ENCODE peak calls at places on chromosomes 2 and 18, in nine cellular contexts. Q is bronchial epithelial cell, X is psoas muscle, D is lower lobe of right lung, R is endodermal cell, U is right atrium auricular region, P is IMR-90, I is HFF-Myc, S is kidney epithelial cell. V is an unnamed sample.
A peak's percentile ranks its signal among the peaks of the same experiment; 100 is the strongest.

GRCh38 chr2:16066261-16067036 is 126.1 kb downstream of the MYCN start:
- DNase-seq in S (no peak), X (no peak), D (no peak), P (no peak), I (no peak), Q (no peak), U (no peak), R (no peak), V (no peak)

GRCh38 chr2:1593371-1594205 is 150.7 kb downstream of the PXDN start:
- DNase-seq in S (peak; percentile 74), I (peak; percentile 88), Q (peak; percentile 68), D (peak; percentile 43), R (peak; percentile 79), U (peak; percentile 80), X (peak; percentile 66), P (peak; percentile 89), V (peak; percentile 61)

GRCh38 chr18:7593194-7593819 is 26.2 kb downstream of the PTPRM start:
- DNase-seq in Q (no peak), R (no peak), S (no peak), I (no peak), P (no peak), X (no peak), U (no peak), D (no peak), V (no peak)

GRCh38 chr2:216172493-216172892 is 63.3 kb downstream of the XRCC5 start:
- DNase-seq in U (no peak), I (no peak), Q (no peak), D (no peak), X (no peak), P (no peak), S (no peak), R (no peak), V (no peak)

GRCh38 chr2:68124321-68124720 is 33.4 kb upstream of the PNO1 start:
- DNase-seq in I (no peak), Q (no peak), S (no peak), P (peak; percentile 55), X (no peak), R (no peak), D (no peak), U (no peak), V (no peak)

GRCh38 chr2:97713296-97714083 is at the start of gene ZAP70:
- DNase-seq in D (no peak), P (no peak), X (peak; percentile 35), R (peak; percentile 57), U (no peak), Q (no peak), I (no peak), S (no peak), V (no peak)

GRCh38 chr2:238108423-238109201 is 8.5 kb downstream of the ESPNL start:
- DNase-seq in D (peak; percentile 49), U (no peak), Q (no peak), X (peak; percentile 61), P (no peak), R (peak; percentile 79), S (no peak), I (no peak), V (peak; percentile 2)

GRCh38 chr2:37711308-37711731 is 39.9 kb upstream of the CDC42EP3 start:
- DNase-seq in P (peak; percentile 91), D (peak; percentile 48), U (no peak), I (peak; percentile 84), S (peak; percentile 95), Q (peak; percentile 56), R (peak; percentile 78), X (no peak), V (no peak)

GRCh38 chr2:161416633-161417427 is 733 bp downstream of the TBR1 start:
- DNase-seq in U (no peak), S (no peak), D (no peak), I (no peak), X (peak; percentile 46), Q (no peak), R (peak; percentile 76), P (no peak), V (peak; percentile 58)

DNA sequence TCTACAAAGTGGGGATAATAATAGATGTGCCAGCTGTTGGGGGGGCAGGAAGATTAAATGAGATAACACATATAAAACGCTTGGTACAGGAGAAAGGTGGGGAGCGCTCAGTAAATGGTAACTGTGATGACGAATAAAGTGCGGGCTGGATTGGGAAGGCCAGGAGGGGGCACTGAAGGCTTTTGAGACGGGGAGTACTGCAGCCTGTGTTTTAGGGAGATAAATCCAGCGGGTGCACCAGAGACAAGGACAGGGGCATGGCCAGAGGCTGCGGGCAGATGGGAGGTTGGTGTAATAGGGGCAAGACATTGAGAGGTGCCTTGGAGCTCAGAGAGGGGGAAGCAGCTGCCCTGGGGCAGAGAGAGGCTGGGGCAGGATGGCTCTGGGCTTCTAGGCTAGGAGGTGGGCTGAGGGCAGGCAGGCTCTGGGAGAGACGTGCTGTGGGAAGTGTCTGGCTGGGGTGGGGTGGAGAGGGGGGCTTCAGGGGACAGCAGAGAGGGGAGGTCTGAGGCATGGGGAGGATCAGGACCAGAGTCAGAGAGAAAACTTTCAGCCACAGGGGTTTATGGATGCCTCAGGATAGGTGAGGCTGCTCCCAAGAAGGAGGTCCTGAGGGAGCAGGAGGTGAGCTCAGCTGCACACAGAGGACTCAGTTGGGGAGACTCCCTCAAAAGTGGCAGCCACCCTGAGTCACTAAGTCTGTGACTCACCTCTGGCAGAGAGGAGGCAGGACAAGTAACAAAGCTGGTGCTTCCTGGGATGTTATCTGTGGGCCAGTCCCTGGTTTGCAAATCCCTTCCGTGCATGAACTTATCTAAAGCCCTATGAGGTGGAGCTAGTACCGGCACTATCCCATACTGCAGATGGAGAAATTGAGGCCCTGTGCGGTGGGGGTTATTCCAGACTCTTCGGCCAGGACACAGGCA is 18.9 kb downstream of the TEX44 start:
- DNase-seq in D (no peak), S (peak; percentile 68), X (no peak), P (peak; percentile 84), U (peak; percentile 76), I (no peak), R (peak; percentile 89), Q (peak; percentile 94), V (peak; percentile 55)
- H3K4me3 ChIP-seq in D (no peak overlapping the region), S (no peak overlapping the region), X (no peak overlapping the region), P (no peak overlapping the region), U (no peak overlapping the region), I (no peak overlapping the region), R (no peak overlapping the region), Q (no peak overlapping the region), V (no peak overlapping the region)

DNA sequence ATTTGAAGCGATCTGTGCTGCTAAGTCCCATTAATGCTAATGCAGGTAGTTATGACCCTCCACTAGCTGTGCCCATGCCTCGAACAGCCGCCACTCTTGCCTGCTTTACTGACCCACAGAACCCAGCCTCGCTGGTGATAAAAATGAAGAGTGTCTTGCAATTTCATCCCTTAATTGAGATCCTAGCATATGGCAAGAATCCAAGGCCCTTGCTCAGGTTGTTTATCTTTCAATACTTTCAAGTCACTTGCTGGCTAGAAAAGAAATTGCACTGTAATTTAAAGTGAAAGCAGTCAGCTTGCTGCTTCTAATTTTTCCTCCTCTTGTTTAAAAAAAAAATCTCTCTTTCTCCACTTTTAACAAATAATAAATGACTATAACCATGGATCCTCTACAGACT is 73.6 kb downstream of the ZNF521 start:
- DNase-seq in P (peak; percentile 13), R (no peak), I (no peak), X (no peak), S (no peak), D (no peak), Q (no peak), U (no peak), V (no peak)
- H3K4me3 ChIP-seq in P (no peak overlapping the region), R (no peak overlapping the region), I (no peak overlapping the region), X (no peak overlapping the region), S (no peak overlapping the region), D (no peak overlapping the region), Q (no peak overlapping the region), U (no peak overlapping the region), V (no peak overlapping the region)

DNA sequence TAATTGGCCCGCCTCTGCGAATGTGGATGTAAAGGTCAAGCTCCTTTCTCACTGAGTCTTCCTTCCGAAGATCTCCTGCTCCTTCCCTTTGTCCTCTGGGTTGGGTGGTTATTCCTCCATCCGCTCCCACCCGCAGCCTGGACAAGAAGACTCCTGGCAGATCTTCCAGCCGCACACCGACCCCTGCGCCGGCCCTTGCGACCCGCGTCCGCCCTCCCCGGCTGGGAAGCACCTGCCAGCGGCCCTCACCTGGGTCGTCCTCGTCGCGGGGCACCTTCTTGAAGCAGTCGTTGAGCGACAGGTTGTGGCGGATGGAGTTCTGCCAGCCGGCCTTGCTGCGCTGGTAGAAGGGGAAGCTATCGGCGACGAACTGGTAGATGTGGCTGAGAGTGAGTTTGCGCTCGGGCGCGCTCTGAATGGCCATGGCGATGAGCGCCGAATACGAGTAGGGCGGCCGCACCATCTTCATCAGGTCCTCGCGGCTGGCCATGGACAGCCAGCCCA is 794 bp downstream of the FOXI3 start:
- DNase-seq in D (no peak), R (peak; percentile 83), S (no peak), U (no peak), X (peak; percentile 54), Q (no peak), P (no peak), I (no peak), V (peak; percentile 27)
- H3K4me3 ChIP-seq in D (peak overlapping the region; percentile 21), R (peak overlapping the region; percentile 66), S (no peak overlapping the region), U (no peak overlapping the region), X (peak overlapping the region; percentile 28), Q (no peak overlapping the region), P (no peak overlapping the region), I (no peak overlapping the region), V (no peak overlapping the region)

GRCh38 chr18:8688428-8688827 is 16.9 kb upstream of the MTCL1 start:
- DNase-seq in X (no peak), D (no peak), R (no peak), P (no peak), U (no peak), Q (no peak), I (no peak), S (no peak), V (no peak)

GRCh38 chr18:8686556-8686955 is 18.8 kb upstream of the MTCL1 start:
- DNase-seq in R (no peak), I (no peak), P (no peak), D (no peak), X (no peak), Q (no peak), U (no peak), S (no peak), V (no peak)

GRCh38 chr18:8685914-8686216 is 19.5 kb upstream of the MTCL1 start:
- DNase-seq in U (no peak), R (no peak), X (no peak), I (no peak), S (no peak), Q (no peak), D (no peak), P (no peak), V (no peak)

GRCh38 chr18:8684577-8684976 is 20.8 kb upstream of the MTCL1 start:
- DNase-seq in U (no peak), R (no peak), D (no peak), I (no peak), Q (no peak), P (no peak), S (no peak), X (no peak), V (no peak)

DNA sequence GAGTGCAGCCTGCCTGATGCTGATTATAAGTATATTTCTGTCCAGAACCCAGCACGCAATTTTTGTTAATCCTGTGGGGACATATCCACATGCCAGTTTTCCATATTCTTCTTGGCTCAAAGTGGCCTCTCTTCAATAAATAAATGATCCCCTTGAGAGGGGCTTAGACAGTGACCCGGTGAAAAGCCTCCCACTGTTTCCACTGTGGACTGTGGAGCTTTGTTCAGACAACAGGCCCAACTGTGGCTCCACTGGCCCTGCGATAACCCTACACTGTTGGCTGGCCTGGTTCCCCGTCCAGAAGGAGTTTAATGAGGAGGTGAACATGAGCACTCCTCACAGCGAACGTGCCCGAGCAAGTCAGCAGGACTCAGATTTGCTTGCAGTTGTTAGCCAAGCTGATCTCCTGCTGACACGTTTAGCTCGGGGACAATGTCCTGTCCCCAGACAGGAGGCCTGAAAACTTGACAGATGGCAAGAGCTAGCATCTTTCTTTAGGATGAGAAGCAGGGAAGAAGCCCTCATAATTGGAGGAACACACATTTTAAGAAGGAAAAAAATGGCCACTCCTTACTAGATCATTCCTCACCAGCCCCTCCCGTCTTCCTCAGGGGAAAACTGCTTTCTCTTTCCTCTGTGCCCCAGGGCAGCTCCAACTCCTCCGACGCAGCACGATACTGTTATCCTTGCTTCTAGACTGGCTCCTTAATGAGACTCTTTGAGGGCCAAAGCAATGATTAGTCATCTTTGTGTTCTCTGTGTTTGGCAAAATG is 20.0 kb upstream of the MTCL1 start:
- DNase-seq in R (no peak), I (no peak), U (no peak), D (no peak), Q (peak; percentile 91), P (peak; percentile 32), S (no peak), X (no peak), V (no peak)
- H3K4me3 ChIP-seq in R (no peak overlapping the region), I (no peak overlapping the region), U (no peak overlapping the region), D (no peak overlapping the region), Q (peak overlapping the region; percentile 2), P (no peak overlapping the region), S (no peak overlapping the region), X (no peak overlapping the region), V (no peak overlapping the region)